ENCODE peak calls at places on chromosomes 3 and 15, in six cellular contexts. W, B, G, C, D and Z are unnamed samples.

GRCh38 chr3:159607856-159608255 is 380.8 kb upstream of the IL12A start:
- DNase-seq in W (no peak), B (no peak), G (no peak), C (no peak), D (no peak), Z (no peak)

GRCh38 chr3:128318275-128318920 is 148.3 kb downstream of the DNAJB8 start:
- DNase-seq in W (no peak), B (no peak), G (no peak), C (no peak), D (no peak), Z (no peak)

GRCh38 chr15:52100807-52101206 is 11.8 kb downstream of the BCL2L10 start:
- DNase-seq in W (no peak), B (no peak), G (no peak), C (peak; percentile 93), D (no peak), Z (peak; percentile 63)

GRCh38 chr3:115386347-115386746 is 237.0 kb upstream of the GAP43 start:
- DNase-seq in W (no peak), B (peak; percentile 15), G (no peak), C (no peak), D (no peak), Z (no peak)

GRCh38 chr15:23686466-23687142 is 501 bp downstream of the NDN start:
- DNase-seq in W (no peak), B (peak; percentile 51), G (no peak), C (no peak), D (peak; percentile 71), Z (peak; percentile 7)

GRCh38 chr15:51093865-51094605 is 671 bp downstream of the TNFAIP8L3 start:
- DNase-seq in W (no peak), B (peak; percentile 50), G (no peak), C (peak; percentile 32), D (peak; percentile 36), Z (no peak)

GRCh38 chr3:37862219-37862711 is 585 bp downstream of the CTDSPL start:
- DNase-seq in W (peak; percentile 33), B (peak; percentile 51), G (no peak), C (peak; percentile 46), D (peak; percentile 49), Z (peak; percentile 44)

GRCh38 chr15:56383011-56383410 is 17.8 kb downstream of the TEX9 start:
- DNase-seq in W (no peak), B (no peak), G (no peak), C (no peak), D (no peak), Z (no peak)

GRCh38 chr3:48338635-48339034 is 5.2 kb upstream of the SPINK8 start:
- DNase-seq in W (no peak), B (no peak), G (no peak), C (no peak), D (no peak), Z (no peak)

GRCh38 chr3:124986153-124987143 is 51.9 kb upstream of the MUC13 start:
- DNase-seq in W (no peak), B (peak; percentile 59), G (no peak), C (peak; percentile 94), D (no peak), Z (no peak)

GRCh38 chr3:100710355-100711198 is 1.3 kb downstream of the TFG start:
- DNase-seq in W (peak; percentile 28), B (peak; percentile 47), G (no peak), C (peak; percentile 54), D (peak; percentile 39), Z (peak; percentile 37)

GRCh38 chr15:41546846-41547786 is 3.1 kb upstream of the RPAP1 start:
- DNase-seq in W (no peak), B (no peak), G (no peak), C (peak; percentile 58), D (no peak), Z (no peak)

GRCh38 chr15:67542462-67543347 is at the start of gene MAP2K5:
- DNase-seq in W (peak; percentile 74), B (peak; percentile 85), G (peak; percentile 42), C (peak; percentile 73), D (peak; percentile 91), Z (peak; percentile 89)

GRCh38 chr15:74314897-74315438 is 52.5 kb downstream of the CYP11A1 start:
- DNase-seq in W (peak; percentile 47), B (no peak), G (no peak), C (no peak), D (no peak), Z (no peak)

GRCh38 chr3:138625707-138626365 is 17.3 kb downstream of the FAIM start:
- DNase-seq in W (no peak), B (no peak), G (no peak), C (peak; percentile 36), D (no peak), Z (no peak)

GRCh38 chr15:68930268-68931022 is at the start of gene SPESP1:
- DNase-seq in W (peak; percentile 63), B (no peak), G (no peak), C (peak; percentile 44), D (no peak), Z (peak; percentile 57)

GRCh38 chr3:81985996-81986723 is 224.7 kb upstream of the GBE1 start:
- DNase-seq in W (no peak), B (no peak), G (no peak), C (no peak), D (no peak), Z (no peak)

GRCh38 chr3:49199244-49199899 is 28.0 kb downstream of the KLHDC8B start:
- DNase-seq in W (peak; percentile 6), B (no peak), G (no peak), C (peak; percentile 87), D (no peak), Z (peak; percentile 81)

GRCh38 chr3:15081960-15082664 is 16.8 kb downstream of the RBSN start:
- DNase-seq in W (no peak), B (no peak), G (no peak), C (no peak), D (no peak), Z (no peak)

GRCh38 chr3:107599755-107600122 is 77.0 kb downstream of the BBX start:
- DNase-seq in W (no peak), B (no peak), G (no peak), C (no peak), D (peak; percentile 53), Z (no peak)

GRCh38 chr15:49815937-49816336 is 195.1 kb downstream of the DTWD1 start:
- DNase-seq in W (no peak), B (no peak), G (no peak), C (peak; percentile 77), D (no peak), Z (no peak)

GRCh38 chr15:60414016-60414682 is 16.4 kb upstream of the ANXA2 start:
- DNase-seq in W (no peak), B (no peak), G (no peak), C (no peak), D (no peak), Z (no peak)

GRCh38 chr15:85730001-85730820 is 64.5 kb downstream of the KLHL25 start:
- DNase-seq in W (peak; percentile 15), B (peak; percentile 78), G (peak; percentile 24), C (peak; percentile 46), D (peak; percentile 41), Z (no peak)

GRCh38 chr15:45549831-45550230 is 27.3 kb upstream of the SLC30A4 start:
- DNase-seq in W (no peak), B (no peak), G (no peak), C (peak; percentile 54), D (no peak), Z (no peak)

GRCh38 chr3:123880998-123881561 is 3.1 kb downstream of the MYLK start:
- DNase-seq in W (no peak), B (peak; percentile 56), G (no peak), C (peak; percentile 55), D (peak; percentile 6), Z (peak; percentile 17)